ENCODE peak calls at places on chromosomes 4 and X, in four cellular contexts. J, U, H and Q are unnamed samples.

GRCh38 chr4:142231787-142232186 is 595.4 kb downstream of the IL15 start:
- DNase-seq in J (no peak), U (no peak), H (no peak), Q (no peak)

GRCh38 chr4:98516042-98516440 is 142.4 kb downstream of the TSPAN5 start:
- DNase-seq in J (peak), U (no peak), H (no peak), Q (no peak)

GRCh38 chr4:88900432-88900831 is 156.6 kb downstream of the FAM13A start:
- DNase-seq in J (peak), U (no peak), H (no peak), Q (peak)

GRCh38 chr4:132605551-132605950 is 543.5 kb upstream of the PCDH10 start:
- DNase-seq in J (no peak), U (no peak), H (no peak), Q (no peak)

GRCh38 chr4:101792056-101792575 is 1.6 kb downstream of the BANK1 start:
- DNase-seq in J (no peak), U (no peak), H (no peak), Q (no peak)

GRCh38 chr4:45155081-45155777 is 428.9 kb upstream of the GNPDA2 start:
- DNase-seq in J (peak), U (no peak), H (no peak), Q (no peak)

GRCh38 chrX:132955710-132956109 is 2.7 kb downstream of the HS6ST2 start:
- DNase-seq in J (no peak), U (no peak), H (no peak), Q (no peak)

GRCh38 chrX:48578661-48579128 is 4.4 kb downstream of the RBM3 start:
- DNase-seq in J (no peak), U (no peak), H (no peak), Q (no peak)

GRCh38 chr4:78510681-78511080 is 40.9 kb upstream of the ANXA3 start:
- DNase-seq in J (no peak), U (no peak), H (no peak), Q (no peak)

GRCh38 chr4:140151700-140152014 is 2.3 kb downstream of the MAML3 start:
- DNase-seq in J (peak), U (peak), H (no peak), Q (peak)

GRCh38 chrX:20382518-20383291 is 116.0 kb upstream of the RPS6KA3 start:
- DNase-seq in J (no peak), U (no peak), H (no peak), Q (no peak)

GRCh38 chr4:76504613-76505465 is 69.8 kb downstream of the SHROOM3 start:
- DNase-seq in J (peak), U (no peak), H (no peak), Q (peak)

GRCh38 chr4:61380865-61381264 is 180.7 kb downstream of the ADGRL3 start:
- DNase-seq in J (no peak), U (no peak), H (no peak), Q (no peak)